ENCODE peak calls at places on chromosomes 3 and 15, in seven cellular contexts. E is DND-41; T is CD4-positive, CD25-positive, alpha-beta regulatory T cell; D is CD8-positive, alpha-beta memory T cell; P is aorta; N is psoas muscle; V is GM23338. U is an unnamed sample. For H3K4me1 and H3K36me3, the result is how much of the 10 kb centered on the place peaks cover.

GRCh38 chr15:90002428-90002844 is 1.3 kb downstream of the ZNF710 start:
- DNase-seq in T (peak), D (peak), P (peak), E (peak), V (peak), N (peak), U (peak)

GRCh38 chr3:37808656-37809055 is 53.0 kb upstream of the CTDSPL start:
- DNase-seq in N (no peak), E (no peak), V (no peak), D (no peak), T (no peak), P (no peak), U (no peak)

GRCh38 chr15:71295242-71296031 is 180.2 kb downstream of the THSD4 start:
- DNase-seq in D (no peak), V (no peak), E (no peak), P (no peak), T (no peak), N (no peak), U (no peak)

GRCh38 chr3:123083446-123084124 is 16.8 kb downstream of the PDIA5 start:
- DNase-seq in T (no peak), D (no peak), P (peak), E (no peak), N (no peak), V (no peak), U (no peak)

GRCh38 chr15:59327942-59328341 is 44.7 kb downstream of the MYO1E start:
- DNase-seq in E (no peak), N (no peak), T (no peak), V (no peak), P (no peak), D (no peak), U (no peak)

GRCh38 chr15:35120173-35120572 is 35.1 kb upstream of the NANOGP8 start:
- DNase-seq in P (no peak), E (no peak), N (no peak), T (no peak), V (no peak), D (no peak), U (no peak)

GRCh38 chr3:42262525-42262924 is 3.5 kb downstream of the CCK start:
- DNase-seq in E (no peak), P (no peak), N (no peak), T (no peak), D (no peak), V (no peak), U (no peak)

GRCh38 chr3:198113219-198114053 is 153.4 kb downstream of the LMLN start:
- DNase-seq in D (no peak), N (peak), V (peak), E (no peak), T (peak), P (peak), U (peak)

GRCh38 chr15:35499723-35500122 is 46.2 kb downstream of the DPH6 start:
- DNase-seq in V (peak), N (no peak), E (no peak), D (no peak), P (no peak), T (no peak), U (no peak)

GRCh38 chr3:53493997-53494791 is at the start of gene CACNA1D:
- DNase-seq in T (no peak), P (no peak), D (no peak), V (peak), N (no peak), E (no peak), U (peak)

GRCh38 chr3:127694467-127695215 is 21.9 kb downstream of the ABTB1 start:
- DNase-seq in V (peak), N (peak), E (peak), P (peak), D (peak), T (peak), U (peak)

GRCh38 chr3:122146466-122146865 is 37.0 kb upstream of the CASR start:
- DNase-seq in P (no peak), E (no peak), T (peak), N (no peak), D (no peak), V (no peak), U (no peak)

GRCh38 chr3:100561459-100562158 is 47.8 kb upstream of the ADGRG7 start:
- DNase-seq in T (no peak), D (no peak), P (no peak), E (no peak), V (peak), N (no peak), U (no peak)

GRCh38 chr3:109265300-109265699 is 51.0 kb downstream of the DPPA2 start:
- DNase-seq in D (no peak), N (no peak), E (no peak), P (no peak), V (no peak), T (no peak), U (no peak)

GRCh38 chr15:74653426-74654082 is 37.9 kb downstream of the CLK3 start:
- DNase-seq in D (no peak), T (no peak), N (no peak), E (no peak), V (no peak), P (no peak), U (no peak)

DNA sequence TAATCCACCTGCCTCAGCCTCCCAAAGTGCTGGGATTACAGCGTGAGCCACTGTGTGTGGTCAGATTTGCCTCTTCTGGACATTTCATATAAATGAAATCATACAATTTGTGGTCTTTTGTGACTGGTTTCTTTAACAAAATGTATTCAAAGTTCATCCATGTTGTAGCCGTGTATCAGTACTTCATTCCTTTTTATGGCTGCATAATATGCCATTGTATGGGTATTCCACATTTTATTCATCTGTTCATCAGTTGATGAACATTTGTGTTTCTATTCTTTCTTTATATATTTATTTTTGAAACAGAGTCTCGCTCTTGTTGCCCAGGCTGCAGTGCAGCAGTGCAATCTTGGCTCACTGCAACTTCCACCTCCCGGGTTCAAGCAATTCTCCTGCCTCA is 25.8 kb downstream of the WDR76 start:
- DNase-seq in N (no peak), T (no peak), D (no peak), E (no peak), P (no peak), V (no peak), U (no peak)
- H3K4me1 ChIP-seq in N (under half), T (under half), D (under half), E (under half), P (under half), V (under half), U (under half)

GRCh38 chr3:104519468-104519867 is 847.2 kb upstream of the ALCAM start:
- DNase-seq in D (no peak), N (no peak), T (no peak), E (no peak), P (no peak), V (peak), U (no peak)
- H3K4me3 ChIP-seq in D (no peak), N (no peak), T (no peak), E (no peak), P (no peak), V (peak), U (no peak)

GRCh38 chr3:125033616-125034015 is 22.2 kb downstream of the HEG1 start:
- DNase-seq in V (no peak), E (no peak), N (no peak), D (no peak), P (no peak), T (no peak), U (no peak)
- H3K36me3 ChIP-seq in V (under half), E (under half), N (under half), D (under half), P (under half), T (under half), U (under half)

GRCh38 chr15:99613887-99614642 is 48.3 kb downstream of the MEF2A start:
- DNase-seq in P (no peak), E (no peak), D (no peak), N (no peak), V (no peak), T (peak), U (no peak)

GRCh38 chr15:99614749-99615288 is 49.0 kb downstream of the MEF2A start:
- DNase-seq in N (no peak), D (no peak), T (no peak), V (no peak), E (no peak), P (no peak), U (no peak)

GRCh38 chr15:99615460-99615859 is 49.7 kb downstream of the MEF2A start:
- DNase-seq in D (no peak), N (no peak), T (no peak), P (no peak), E (no peak), V (no peak), U (no peak)

GRCh38 chr15:99616773-99617342 is 51.1 kb downstream of the MEF2A start:
- DNase-seq in E (no peak), V (no peak), P (no peak), T (peak), N (no peak), D (no peak), U (no peak)

GRCh38 chr15:99616129-99616528 is 50.3 kb downstream of the MEF2A start:
- DNase-seq in N (no peak), P (no peak), D (no peak), T (no peak), E (no peak), V (no peak), U (no peak)
- H3K4me1 ChIP-seq in N (half or more), P (under half), D (under half), T (under half), E (under half), V (under half), U (under half)

GRCh38 chr3:184016169-184016570 is 1.5 kb downstream of the ABCC5 start:
- DNase-seq in N (no peak), P (no peak), D (no peak), V (no peak), T (no peak), E (no peak), U (no peak)
- H3K4me3 ChIP-seq in N (peak), P (no peak), D (no peak), V (peak), T (peak), E (no peak), U (no peak)

GRCh38 chr15:101427606-101428487 is 61.7 kb downstream of the PCSK6 start:
- DNase-seq in V (no peak), P (no peak), E (no peak), T (no peak), D (no peak), N (no peak), U (no peak)
- H3K36me3 ChIP-seq in V (under half), P (under half), E (under half), T (under half), D (under half), N (half or more), U (under half)

GRCh38 chr3:48476426-48477053 is 27.4 kb downstream of the SHISA5 start:
- DNase-seq in T (no peak), D (no peak), V (no peak), P (no peak), N (no peak), E (no peak), U (no peak)
- H3K4me1 ChIP-seq in T (half or more), D (under half), V (under half), P (under half), N (under half), E (under half), U (under half)

DNA sequence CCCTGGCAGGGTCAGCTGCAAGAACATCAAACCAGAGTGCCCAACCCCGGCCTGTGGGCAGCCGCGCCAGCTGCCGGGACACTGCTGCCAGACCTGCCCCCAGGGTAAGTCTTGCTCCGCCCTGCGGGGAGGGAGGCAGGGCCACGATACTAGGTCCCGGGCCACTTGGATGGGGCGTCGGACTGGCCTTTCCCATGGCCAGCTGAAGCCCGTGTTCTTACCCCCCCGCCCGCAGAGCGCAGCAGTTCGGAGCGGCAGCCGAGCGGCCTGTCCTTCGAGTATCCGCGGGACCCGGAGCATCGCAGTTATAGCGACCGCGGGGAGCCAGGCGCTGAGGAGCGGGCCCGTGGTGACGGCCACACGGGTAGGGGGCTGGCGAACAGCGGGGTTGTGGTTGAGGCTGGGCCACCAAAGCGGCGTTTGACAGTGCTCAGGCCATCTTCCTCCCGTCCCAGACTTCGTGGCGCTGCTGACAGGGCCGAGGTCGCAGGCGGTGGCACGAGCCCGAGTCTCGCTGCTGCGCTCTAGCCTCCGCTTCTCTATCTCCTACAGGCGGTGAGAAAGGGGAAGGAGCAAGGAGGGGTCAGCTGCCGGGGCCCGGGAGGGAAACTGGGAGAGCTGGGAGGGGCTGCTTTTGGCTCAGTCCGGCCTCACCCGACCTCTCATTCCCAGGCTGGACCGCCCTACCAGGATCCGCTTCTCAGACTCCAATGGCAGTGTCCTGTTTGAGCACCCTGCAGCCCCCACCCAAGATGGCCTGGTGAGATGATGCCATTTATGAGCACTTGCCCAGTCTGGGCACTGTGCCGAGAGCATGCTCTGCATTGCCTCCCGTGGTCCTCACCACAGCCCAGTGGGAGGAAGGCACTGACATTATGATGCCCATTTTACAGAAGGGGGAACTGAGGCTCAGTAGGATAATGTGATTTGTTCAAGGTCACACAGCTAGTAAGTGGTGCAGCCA is 1.7 kb downstream of the CHRD start:
- DNase-seq in N (no peak), V (peak), E (no peak), T (no peak), P (peak), D (no peak), U (no peak)
- H3K4me3 ChIP-seq in N (peak), V (peak), E (no peak), T (no peak), P (no peak), D (no peak), U (no peak)

U was measured in mucosa of descending colon.